ENCODE peak calls at places on chromosomes 16 and 17, in five cellular contexts. One of them, this sample, is unnamed.

GRCh38 chr17:41301916-41302901 is at the start of gene KRTAP29-1:
- DNase-seq in K562: no peak
- DNase-seq in GM12892: no peak
- DNase-seq in GM12891: no peak
- DNase-seq in GM12878: no peak
- DNase-seq in this sample: no peak

GRCh38 chr17:50133028-50133768 is 3.2 kb upstream of the SAMD14 start:
- DNase-seq in K562: no peak
- DNase-seq in GM12892: no peak
- DNase-seq in GM12891: no peak
- DNase-seq in GM12878: no peak
- DNase-seq in this sample: no peak

GRCh38 chr16:4098496-4098895 is 17.7 kb downstream of the ADCY9 start:
- DNase-seq in K562: no peak
- DNase-seq in GM12892: no peak
- DNase-seq in GM12891: no peak
- DNase-seq in GM12878: no peak
- DNase-seq in this sample: no peak

GRCh38 chr16:1501630-1502029 is 8.5 kb downstream of the TELO2 start:
- DNase-seq in K562: no peak
- DNase-seq in GM12892: no peak
- DNase-seq in GM12891: no peak
- DNase-seq in GM12878: no peak
- DNase-seq in this sample: no peak

GRCh38 chr16:4938683-4939030 is 1.7 kb upstream of the PPL start:
- DNase-seq in K562: no peak
- DNase-seq in GM12892: no peak
- DNase-seq in GM12891: no peak
- DNase-seq in GM12878: no peak
- DNase-seq in this sample: no peak

GRCh38 chr17:31579265-31579664 is 187.8 kb downstream of the RAB11FIP4 start:
- DNase-seq in K562: no peak
- DNase-seq in GM12892: no peak
- DNase-seq in GM12891: no peak
- DNase-seq in GM12878: no peak
- DNase-seq in this sample: no peak

GRCh38 chr16:31179153-31179746 is 689 bp upstream of the FUS start:
- DNase-seq in K562: no peak
- DNase-seq in GM12892: no peak
- DNase-seq in GM12891: no peak
- DNase-seq in GM12878: no peak
- DNase-seq in this sample: no peak

GRCh38 chr17:68753985-68754769 is 153.0 kb upstream of the FAM20A start:
- DNase-seq in K562: no peak
- DNase-seq in GM12892: no peak
- DNase-seq in GM12891: no peak
- DNase-seq in GM12878: no peak
- DNase-seq in this sample: no peak

GRCh38 chr17:62565817-62566216 is 61.7 kb upstream of the MRC2 start:
- DNase-seq in K562: no peak
- DNase-seq in GM12892: no peak
- DNase-seq in GM12891: no peak
- DNase-seq in GM12878: no peak
- DNase-seq in this sample: no peak

GRCh38 chr17:80311216-80311827 is 50.7 kb downstream of the RNF213 start:
- DNase-seq in K562: no peak
- DNase-seq in GM12892: no peak
- DNase-seq in GM12891: no peak
- DNase-seq in GM12878: no peak
- DNase-seq in this sample: no peak

GRCh38 chr16:11977206-11978041 is 890 bp downstream of the SNX29 start:
- DNase-seq in K562: peak
- DNase-seq in GM12892: no peak
- DNase-seq in GM12891: no peak
- DNase-seq in GM12878: no peak
- DNase-seq in this sample: no peak

GRCh38 chr17:13582776-13583414 is 18.8 kb downstream of the HS3ST3A1 start:
- DNase-seq in K562: no peak
- DNase-seq in GM12892: no peak
- DNase-seq in GM12891: no peak
- DNase-seq in GM12878: no peak
- DNase-seq in this sample: no peak

GRCh38 chr16:27374794-27375499 is 27.0 kb upstream of the IL21R start:
- DNase-seq in K562: peak
- DNase-seq in GM12892: no peak
- DNase-seq in GM12891: no peak
- DNase-seq in GM12878: peak
- DNase-seq in this sample: peak

GRCh38 chr17:79830303-79830702 is 8.9 kb downstream of the CBX4 start:
- DNase-seq in K562: peak
- DNase-seq in GM12892: no peak
- DNase-seq in GM12891: no peak
- DNase-seq in GM12878: no peak
- DNase-seq in this sample: no peak

GRCh38 chr17:13600475-13601316 is 1.0 kb downstream of the HS3ST3A1 start:
- DNase-seq in K562: peak
- DNase-seq in GM12892: peak
- DNase-seq in GM12891: peak
- DNase-seq in GM12878: no peak
- DNase-seq in this sample: no peak

GRCh38 chr17:50575581-50576210 is 15.2 kb downstream of the CACNA1G start:
- DNase-seq in K562: no peak
- DNase-seq in GM12892: no peak
- DNase-seq in GM12891: no peak
- DNase-seq in GM12878: no peak
- DNase-seq in this sample: peak

GRCh38 chr17:15106540-15106939 is 158.6 kb downstream of the PMP22 start:
- DNase-seq in K562: no peak
- DNase-seq in GM12892: no peak
- DNase-seq in GM12891: no peak
- DNase-seq in GM12878: no peak
- DNase-seq in this sample: no peak

GRCh38 chr16:65421596-65421995 is 299.7 kb upstream of the CDH11 start:
- DNase-seq in K562: no peak
- DNase-seq in GM12892: no peak
- DNase-seq in GM12891: no peak
- DNase-seq in GM12878: no peak
- DNase-seq in this sample: no peak

GRCh38 chr17:76956846-76957540 is 88.8 kb downstream of the MGAT5B start:
- DNase-seq in K562: no peak
- DNase-seq in GM12892: no peak
- DNase-seq in GM12891: no peak
- DNase-seq in GM12878: no peak
- DNase-seq in this sample: no peak

GRCh38 chr16:79076039-79076767 is 524.3 kb downstream of the MAF start:
- DNase-seq in K562: no peak
- DNase-seq in GM12892: no peak
- DNase-seq in GM12891: no peak
- DNase-seq in GM12878: no peak
- DNase-seq in this sample: no peak

GRCh38 chr17:60941028-60941427 is 263.4 kb downstream of the BCAS3 start:
- DNase-seq in K562: no peak
- DNase-seq in GM12892: no peak
- DNase-seq in GM12891: no peak
- DNase-seq in GM12878: no peak
- DNase-seq in this sample: no peak

GRCh38 chr17:61457226-61457983 is 5.2 kb downstream of the TBX4 start:
- DNase-seq in K562: no peak
- DNase-seq in GM12892: no peak
- DNase-seq in GM12891: no peak
- DNase-seq in GM12878: no peak
- DNase-seq in this sample: no peak

DNA sequence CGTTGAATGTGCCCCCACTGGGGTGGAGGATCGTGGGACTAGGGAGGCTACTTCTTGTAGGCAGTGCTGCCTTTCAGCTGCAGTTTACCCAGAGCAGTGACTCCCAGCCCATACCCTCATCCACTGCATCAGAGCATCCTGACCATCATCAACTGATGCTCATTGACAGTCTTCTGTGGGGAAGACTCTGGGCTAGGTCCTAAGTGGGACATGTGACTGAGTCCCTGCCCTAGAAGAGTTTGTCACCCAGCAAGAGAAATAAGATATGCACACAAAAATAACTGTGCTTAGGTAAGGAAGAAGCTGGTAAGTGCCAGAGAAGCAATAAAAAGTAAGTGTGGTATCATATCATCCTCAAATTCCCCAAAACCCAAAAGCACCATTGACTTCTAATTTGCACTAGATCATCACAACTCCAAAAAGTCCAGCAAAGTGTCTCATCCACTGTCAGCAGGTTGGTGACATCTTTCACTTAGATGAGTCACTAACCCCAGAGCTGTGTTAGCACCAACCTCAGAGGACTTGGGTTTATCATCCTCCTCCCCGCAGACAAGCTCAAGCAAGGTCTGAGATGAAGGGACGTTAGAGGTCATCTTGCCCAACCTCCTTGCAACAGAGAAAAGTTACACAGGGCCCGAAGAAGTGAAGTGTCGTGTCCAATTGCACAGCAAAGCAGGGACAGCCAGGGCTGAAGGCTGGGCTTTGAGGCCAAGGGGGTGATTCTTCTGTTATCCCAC is 99.0 kb downstream of the CCDC182 start:
- DNase-seq in K562: no peak
- DNase-seq in GM12892: no peak
- DNase-seq in GM12891: no peak
- DNase-seq in GM12878: no peak
- DNase-seq in this sample: no peak
- TF ChIP-seq TAF1 in K562: no peak
- TF ChIP-seq TAF1 in GM12892: no peak
- TF ChIP-seq TAF1 in GM12891: no peak
- TF ChIP-seq TAF1 in GM12878: no peak
- TF ChIP-seq TAF1 in this sample: no peak

GRCh38 chr17:81553616-81554181 is 1.5 kb upstream of the FAAP100 start:
- DNase-seq in K562: no peak
- DNase-seq in GM12892: no peak
- DNase-seq in GM12891: no peak
- DNase-seq in GM12878: peak
- DNase-seq in this sample: no peak
- TF ChIP-seq TAF1 in K562: no peak
- TF ChIP-seq TAF1 in GM12892: no peak
- TF ChIP-seq TAF1 in GM12891: no peak
- TF ChIP-seq TAF1 in GM12878: no peak
- TF ChIP-seq TAF1 in this sample: no peak

GRCh38 chr16:50680907-50681885 is at the start of gene SNX20:
- DNase-seq in K562: no peak
- DNase-seq in GM12892: peak
- DNase-seq in GM12891: no peak
- DNase-seq in GM12878: peak
- DNase-seq in this sample: no peak
- TF ChIP-seq TAF1 in K562: no peak
- TF ChIP-seq TAF1 in GM12892: no peak
- TF ChIP-seq TAF1 in GM12891: no peak
- TF ChIP-seq TAF1 in GM12878: peak
- TF ChIP-seq TAF1 in this sample: no peak

DNA sequence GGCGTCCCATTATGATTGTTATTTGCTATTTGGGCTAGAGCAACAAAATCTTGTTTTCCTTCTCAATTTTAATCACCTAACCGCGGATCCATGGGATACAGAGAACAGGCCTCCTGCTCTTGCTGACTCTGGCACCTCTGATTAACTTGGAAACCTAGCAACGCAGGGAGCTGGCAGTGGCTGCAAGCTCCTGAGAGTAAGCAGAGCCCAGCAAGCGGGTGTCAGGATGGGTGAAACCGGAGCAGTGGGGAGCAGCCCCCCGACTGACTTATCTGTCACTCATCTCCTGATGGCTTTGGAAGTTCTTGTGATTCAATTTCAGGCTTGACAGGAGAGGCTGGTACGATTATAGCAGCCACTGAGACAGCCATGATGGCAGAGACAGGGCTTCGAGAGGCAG is 45.5 kb upstream of the CDC42EP4 start:
- DNase-seq in K562: no peak
- DNase-seq in GM12892: no peak
- DNase-seq in GM12891: no peak
- DNase-seq in GM12878: no peak
- DNase-seq in this sample: no peak
- TF ChIP-seq TAF1 in K562: no peak
- TF ChIP-seq TAF1 in GM12892: no peak
- TF ChIP-seq TAF1 in GM12891: no peak
- TF ChIP-seq TAF1 in GM12878: no peak
- TF ChIP-seq TAF1 in this sample: no peak

GRCh38 chr16:6946802-6947201 is 385.8 kb upstream of the RBFOX1 start:
- DNase-seq in K562: no peak
- DNase-seq in GM12892: no peak
- DNase-seq in GM12891: no peak
- DNase-seq in GM12878: no peak
- DNase-seq in this sample: no peak

GRCh38 chr16:6937641-6938040 is 395.0 kb upstream of the RBFOX1 start:
- DNase-seq in K562: no peak
- DNase-seq in GM12892: no peak
- DNase-seq in GM12891: no peak
- DNase-seq in GM12878: no peak
- DNase-seq in this sample: no peak

GRCh38 chr16:6946106-6946505 is 386.5 kb upstream of the RBFOX1 start:
- DNase-seq in K562: no peak
- DNase-seq in GM12892: no peak
- DNase-seq in GM12891: no peak
- DNase-seq in GM12878: no peak
- DNase-seq in this sample: no peak

GRCh38 chr16:6940968-6941367 is 391.7 kb upstream of the RBFOX1 start:
- DNase-seq in K562: no peak
- DNase-seq in GM12892: no peak
- DNase-seq in GM12891: no peak
- DNase-seq in GM12878: no peak
- DNase-seq in this sample: no peak
- TF ChIP-seq TAF1 in K562: no peak
- TF ChIP-seq TAF1 in GM12892: no peak
- TF ChIP-seq TAF1 in GM12891: no peak
- TF ChIP-seq TAF1 in GM12878: no peak
- TF ChIP-seq TAF1 in this sample: no peak

DNA sequence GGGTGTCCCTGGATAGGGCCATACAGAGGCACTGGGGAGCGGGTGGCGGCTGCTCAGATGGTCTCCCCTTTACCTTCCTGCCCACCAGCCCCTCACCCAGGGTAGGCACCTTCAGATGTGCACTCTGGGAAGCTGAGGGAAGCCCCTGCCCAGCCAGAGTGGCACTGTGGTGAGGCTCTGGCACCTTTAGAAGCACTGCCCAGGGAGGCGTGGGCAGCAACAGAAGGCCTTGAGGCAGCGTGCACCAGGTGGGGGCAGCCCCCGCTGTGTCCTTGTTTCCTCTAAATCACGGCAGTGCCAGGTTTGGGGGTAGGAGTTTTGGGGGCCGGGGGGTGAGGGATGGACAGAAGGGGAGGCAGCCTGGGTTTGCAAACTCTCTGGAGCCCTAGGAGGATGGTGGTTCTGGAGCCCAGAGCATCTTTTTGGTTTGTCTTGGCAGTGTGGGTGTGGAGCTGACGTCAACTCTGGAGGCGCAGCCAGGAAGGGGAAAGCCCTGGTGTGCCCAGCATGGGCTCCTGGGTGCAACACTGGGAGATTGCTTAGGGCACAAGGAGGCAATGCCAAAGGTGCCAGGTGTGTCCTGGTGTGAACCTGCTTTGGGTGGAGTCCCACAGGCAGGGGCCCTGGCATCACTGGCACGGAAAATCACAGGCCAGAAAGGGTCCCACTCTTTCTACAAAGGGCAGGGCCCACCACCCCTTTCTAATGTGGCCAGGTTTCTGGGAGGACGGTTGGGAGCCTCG is 23.1 kb upstream of the CDC42EP4 start:
- DNase-seq in K562: no peak
- DNase-seq in GM12892: no peak
- DNase-seq in GM12891: no peak
- DNase-seq in GM12878: no peak
- DNase-seq in this sample: no peak
- TF ChIP-seq TAF1 in K562: no peak
- TF ChIP-seq TAF1 in GM12892: no peak
- TF ChIP-seq TAF1 in GM12891: no peak
- TF ChIP-seq TAF1 in GM12878: no peak
- TF ChIP-seq TAF1 in this sample: no peak

GRCh38 chr17:75844530-75845057 is 390 bp upstream of the UNC13D start:
- DNase-seq in K562: peak
- DNase-seq in GM12892: no peak
- DNase-seq in GM12891: no peak
- DNase-seq in GM12878: no peak
- DNase-seq in this sample: no peak
- TF ChIP-seq TAF1 in K562: no peak
- TF ChIP-seq TAF1 in GM12892: no peak
- TF ChIP-seq TAF1 in GM12891: no peak
- TF ChIP-seq TAF1 in GM12878: no peak
- TF ChIP-seq TAF1 in this sample: no peak

This sample was measured in H1.